ENCODE peak calls at places on chromosome 11, in eight cellular contexts. B, X, Y, C, T, N, K and J are unnamed samples.

GRCh38 chr11:81644239-81644840 is 1089.3 kb downstream of the FAM181B start:
- DNase-seq in B (no peak), X (peak), Y (peak), C (no peak), T (peak), N (peak), K (no peak), J (peak)

GRCh38 chr11:35077709-35078695 is 61.0 kb upstream of the CD44 start:
- DNase-seq in B (peak), X (no peak), Y (peak), C (no peak), T (no peak), N (no peak), K (no peak), J (no peak)

GRCh38 chr11:40037005-40037404 is 1422.4 kb downstream of the LRRC4C start:
- DNase-seq in B (no peak), X (peak), Y (no peak), C (no peak), T (no peak), N (no peak), K (no peak), J (peak)

GRCh38 chr11:65424200-65425104 is 1.9 kb downstream of the NEAT1 start:
- DNase-seq in B (peak), X (no peak), Y (peak), C (peak), T (no peak), N (peak), K (peak), J (no peak)

GRCh38 chr11:2237457-2238238 is 32.7 kb downstream of the ASCL2 start:
- DNase-seq in B (no peak), X (no peak), Y (no peak), C (no peak), T (no peak), N (no peak), K (no peak), J (no peak)

GRCh38 chr11:99814738-99815137 is 794.0 kb downstream of the CNTN5 start:
- DNase-seq in B (no peak), X (no peak), Y (no peak), C (no peak), T (no peak), N (no peak), K (no peak), J (no peak)

GRCh38 chr11:13972033-13972910 is 9.7 kb downstream of the SPON1 start:
- DNase-seq in B (no peak), X (no peak), Y (no peak), C (no peak), T (no peak), N (no peak), K (no peak), J (no peak)

GRCh38 chr11:7603031-7603781 is 70.1 kb downstream of the CYB5R2 start:
- DNase-seq in B (no peak), X (no peak), Y (no peak), C (no peak), T (no peak), N (no peak), K (no peak), J (no peak)

GRCh38 chr11:33065445-33066178 is 26.2 kb downstream of the TCP11L1 start:
- DNase-seq in B (peak), X (peak), Y (peak), C (peak), T (peak), N (peak), K (peak), J (peak)

GRCh38 chr11:45085657-45086501 is 60.6 kb upstream of the PRDM11 start:
- DNase-seq in B (no peak), X (peak), Y (no peak), C (no peak), T (no peak), N (no peak), K (no peak), J (no peak)

GRCh38 chr11:128297111-128297651 is 290.2 kb downstream of the ETS1 start:
- DNase-seq in B (peak), X (no peak), Y (no peak), C (no peak), T (no peak), N (no peak), K (no peak), J (no peak)